ENCODE peak calls at places on chromosomes 16 and 17, in five cellular contexts. N, A, K, I and Z are unnamed samples. For H3K36me3, the result is how much of the 10 kb centered on the place peaks cover.

GRCh38 chr17:34242976-34243731 is 11.9 kb upstream of the CCL2 start:
- DNase-seq in N (no peak), K (no peak), I (no peak), A (no peak), Z (no peak)

GRCh38 chr17:1252203-1252608 is 18.0 kb upstream of the BHLHA9 start:
- DNase-seq in K (no peak), A (no peak), I (no peak), N (peak), Z (peak)

GRCh38 chr16:64131423-64131822 is 990.4 kb downstream of the CDH11 start:
- DNase-seq in K (no peak), A (no peak), I (no peak), N (no peak), Z (no peak)

GRCh38 chr17:20919990-20920812 is 122.6 kb downstream of the USP22 start:
- DNase-seq in K (no peak), I (no peak), A (no peak), N (peak), Z (no peak)

GRCh38 chr17:7017827-7018200 is 5.0 kb upstream of the BCL6B start:
- DNase-seq in K (no peak), N (no peak), I (no peak), A (no peak), Z (no peak)

GRCh38 chr17:55649935-55650597 is 72.6 kb downstream of the TMEM100 start:
- DNase-seq in N (no peak), K (no peak), A (no peak), I (no peak), Z (no peak)

GRCh38 chr17:60559995-60560859 is 34.2 kb upstream of the APPBP2 start:
- DNase-seq in K (no peak), N (no peak), I (no peak), A (no peak), Z (no peak)

GRCh38 chr16:56513972-56514371 is 5.9 kb downstream of the BBS2 start:
- DNase-seq in N (peak), I (peak), A (peak), K (peak), Z (peak)

GRCh38 chr16:70018254-70018653 is 67.1 kb downstream of the CLEC18A start:
- DNase-seq in N (peak), K (no peak), A (peak), I (peak), Z (peak)

GRCh38 chr16:23914935-23915549 is 79.3 kb downstream of the PRKCB start:
- DNase-seq in K (no peak), I (no peak), N (no peak), A (no peak), Z (no peak)

GRCh38 chr16:80107900-80108299 is 432.9 kb upstream of the DYNLRB2 start:
- DNase-seq in N (no peak), K (no peak), I (no peak), A (no peak), Z (peak)

GRCh38 chr16:80100186-80100585 is 440.6 kb upstream of the DYNLRB2 start:
- DNase-seq in K (no peak), I (no peak), A (no peak), N (no peak), Z (no peak)

GRCh38 chr16:80100846-80101451 is 439.8 kb upstream of the DYNLRB2 start:
- DNase-seq in A (no peak), K (no peak), N (no peak), I (no peak), Z (no peak)

GRCh38 chr16:80103463-80103862 is 437.3 kb upstream of the DYNLRB2 start:
- DNase-seq in N (no peak), A (no peak), I (no peak), K (no peak), Z (no peak)

DNA sequence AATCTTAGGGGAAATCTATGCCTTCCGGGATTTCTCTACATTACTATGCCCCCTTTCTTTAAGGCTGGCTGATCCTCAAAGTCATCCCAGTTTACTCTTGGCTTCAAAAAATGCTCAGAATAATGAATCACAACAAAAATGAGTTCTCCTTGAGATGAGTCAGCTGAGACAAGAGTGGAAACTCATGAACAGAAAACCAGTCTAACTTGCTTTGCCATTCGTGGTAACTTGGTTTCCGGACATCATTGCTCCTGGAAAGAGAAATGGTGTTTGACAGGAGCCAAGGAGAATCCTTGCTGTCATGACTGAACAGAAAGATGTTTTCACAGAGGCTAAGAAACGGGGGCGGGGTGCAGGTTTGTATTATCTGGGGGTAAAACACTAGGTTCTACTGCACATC is 435.6 kb upstream of the DYNLRB2 start:
- DNase-seq in A (no peak), K (no peak), I (no peak), N (no peak), Z (no peak)
- H3K4me3 ChIP-seq in A (no peak), K (no peak), I (no peak), N (no peak), Z (no peak)

DNA sequence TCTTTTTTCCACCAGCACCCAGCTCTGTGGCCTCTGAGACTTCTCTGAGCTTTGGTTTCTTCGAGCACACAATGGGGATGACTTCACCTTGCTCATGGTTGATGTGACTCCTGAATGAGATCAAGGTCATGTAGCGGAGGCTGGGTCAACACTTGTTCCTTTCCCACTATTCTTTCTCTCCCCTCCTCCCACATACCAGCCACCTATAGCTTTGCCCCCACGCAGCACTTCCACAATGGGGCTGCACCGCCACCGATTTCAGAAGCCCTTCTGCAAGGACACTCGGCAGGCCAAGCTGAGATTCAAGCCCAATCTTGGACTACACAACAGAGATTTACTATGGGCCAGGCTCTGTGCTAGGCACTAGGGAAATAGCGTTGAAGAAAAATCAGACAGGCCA is 14.4 kb downstream of the TRIM25 start:
- DNase-seq in N (no peak), K (no peak), I (no peak), A (no peak), Z (no peak)
- H3K36me3 ChIP-seq in N (under half), K (under half), I (half or more), A (half or more), Z (half or more)

GRCh38 chr17:82664276-82664575 is 16.0 kb upstream of the WDR45B start:
- DNase-seq in A (no peak), N (no peak), I (no peak), K (no peak), Z (no peak)

GRCh38 chr17:82665891-82666290 is 17.6 kb upstream of the WDR45B start:
- DNase-seq in A (no peak), N (no peak), I (no peak), K (no peak), Z (no peak)

GRCh38 chr17:82665226-82665625 is 17.0 kb upstream of the WDR45B start:
- DNase-seq in K (no peak), N (no peak), A (no peak), I (no peak), Z (no peak)

GRCh38 chr17:82663381-82664275 is 15.4 kb upstream of the WDR45B start:
- DNase-seq in K (no peak), N (no peak), A (no peak), I (no peak), Z (no peak)

GRCh38 chr17:82664701-82665182 is 16.5 kb upstream of the WDR45B start:
- DNase-seq in I (no peak), N (no peak), K (no peak), A (no peak), Z (no peak)
- H3K4me3 ChIP-seq in I (no peak), N (no peak), K (no peak), A (no peak), Z (no peak)

DNA sequence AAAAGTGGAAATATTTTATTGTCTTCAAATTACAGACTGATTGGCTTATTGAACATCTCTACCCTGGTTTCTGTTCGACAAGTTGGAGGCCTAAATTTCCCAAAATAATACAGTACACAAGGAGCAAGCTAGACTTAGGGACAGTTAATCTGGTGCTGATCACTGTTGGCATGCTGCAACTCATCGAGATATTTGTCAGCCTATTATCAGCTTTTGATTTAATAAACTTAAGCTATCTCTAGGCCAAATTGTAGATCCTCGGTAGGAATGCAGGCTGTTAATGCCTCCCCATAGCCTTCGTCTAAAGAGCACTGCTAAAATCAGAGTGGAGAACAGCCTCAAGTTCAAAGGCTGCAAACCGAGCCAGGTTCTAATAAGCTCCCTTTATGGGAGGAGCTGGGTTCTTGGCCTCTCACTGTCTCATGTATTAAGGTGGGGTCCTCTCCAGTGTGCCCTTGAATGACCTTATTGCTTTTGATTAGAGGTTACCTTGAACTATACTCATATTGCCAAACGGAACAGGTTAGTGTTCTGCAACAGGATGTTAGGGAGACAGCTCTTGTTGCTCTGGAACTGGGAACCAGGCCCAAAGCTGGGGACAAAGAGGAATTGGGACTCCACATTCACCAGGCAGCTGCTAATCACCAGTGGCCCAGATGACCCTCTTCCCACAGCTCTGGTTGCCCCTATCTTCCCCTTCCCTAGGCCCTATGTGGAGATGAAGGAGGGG is 69.5 kb upstream of the NOL11 start:
- DNase-seq in N (no peak), I (no peak), K (no peak), A (no peak), Z (no peak)
- H3K36me3 ChIP-seq in N (under half), I (under half), K (under half), A (under half), Z (under half)

GRCh38 chr16:48555597-48555996 is 54.4 kb downstream of the N4BP1 start:
- DNase-seq in N (no peak), K (no peak), I (no peak), A (no peak), Z (no peak)

GRCh38 chr16:48558269-48558915 is 51.6 kb downstream of the N4BP1 start:
- DNase-seq in A (peak), K (no peak), I (no peak), N (peak), Z (no peak)

GRCh38 chr16:48556913-48557351 is 53.0 kb downstream of the N4BP1 start:
- DNase-seq in N (peak), A (no peak), I (no peak), K (no peak), Z (peak)

GRCh38 chr16:48559462-48560211 is 50.3 kb downstream of the N4BP1 start:
- DNase-seq in N (no peak), A (no peak), I (no peak), K (no peak), Z (no peak)

GRCh38 chr16:48556210-48556912 is 53.6 kb downstream of the N4BP1 start:
- DNase-seq in A (no peak), N (no peak), I (no peak), K (no peak), Z (no peak)
- H3K4me3 ChIP-seq in A (no peak), N (no peak), I (no peak), K (no peak), Z (no peak)

DNA sequence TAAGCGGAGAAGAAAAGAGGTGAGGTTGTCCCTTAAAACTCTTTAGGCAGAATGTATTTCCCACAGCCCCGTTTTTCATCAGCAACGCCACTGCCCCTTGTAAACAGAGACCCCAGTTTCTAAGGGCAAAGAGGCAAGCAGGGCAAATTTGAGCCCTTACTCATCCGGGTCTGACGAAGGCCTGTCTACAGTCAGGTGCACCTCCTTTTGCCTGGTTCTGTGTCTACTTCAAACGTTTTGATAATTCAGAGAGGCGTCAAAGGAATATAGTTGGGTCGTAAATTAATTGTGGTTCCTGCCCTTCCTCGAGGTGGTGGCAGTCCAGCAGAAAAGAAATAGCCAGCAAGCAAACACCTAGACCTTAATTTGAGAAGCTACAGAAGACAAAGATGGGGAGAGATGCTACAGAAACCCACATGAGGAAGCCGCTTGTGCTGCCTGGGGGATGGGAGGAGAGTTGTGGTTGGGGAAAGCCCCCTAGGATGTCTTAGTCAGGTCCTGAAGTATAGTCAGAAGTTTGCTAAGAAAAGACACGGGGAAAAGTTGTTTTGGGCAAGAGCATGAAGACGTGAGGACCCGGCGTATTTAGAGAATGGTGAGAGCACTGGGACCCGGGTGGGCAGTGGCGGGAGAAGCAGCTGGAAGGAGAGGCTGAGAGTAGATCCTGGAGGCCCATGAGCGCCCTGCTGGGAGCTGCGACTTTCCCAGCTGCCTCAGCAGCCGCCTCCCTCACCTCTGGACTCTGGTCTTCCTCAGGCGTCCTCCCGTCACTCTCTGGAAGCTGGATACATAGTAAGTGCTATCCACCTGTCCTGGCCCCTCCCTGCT is 2.4 kb downstream of the FBRS start:
- DNase-seq in A (peak), I (peak), N (no peak), K (no peak), Z (no peak)
- H3K36me3 ChIP-seq in A (under half), I (under half), N (under half), K (under half), Z (half or more)

DNA sequence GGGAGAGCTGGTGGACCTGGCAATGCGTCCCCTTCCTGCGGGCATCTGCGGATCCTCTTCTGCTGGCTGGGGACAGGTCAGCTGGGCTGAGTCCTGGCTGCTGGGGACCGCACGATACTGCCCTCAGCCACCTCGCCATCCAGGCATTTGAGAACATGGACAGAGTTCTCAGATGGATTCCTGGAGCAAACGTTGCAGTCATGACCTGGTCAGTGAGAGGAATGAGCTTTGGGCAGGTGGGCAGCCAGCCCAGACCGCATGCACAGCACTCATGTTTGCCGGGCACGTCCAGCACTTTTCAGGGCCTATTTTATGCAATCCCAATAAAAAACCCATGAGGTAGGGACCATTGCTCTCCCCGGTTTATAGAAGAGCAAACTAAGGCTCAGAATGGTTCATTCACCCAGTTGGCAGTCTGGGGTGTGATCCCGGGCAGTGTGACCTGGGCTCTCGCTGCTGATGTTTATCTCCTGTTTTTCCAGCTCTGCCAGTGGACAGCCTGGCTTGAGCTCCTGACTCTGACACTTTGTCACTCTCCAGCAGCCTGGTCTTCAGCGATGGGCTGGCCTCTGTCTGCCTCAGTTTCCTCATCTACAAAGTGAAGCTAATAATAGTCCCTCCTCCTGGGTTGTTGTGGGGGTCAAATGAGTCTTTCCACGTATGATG is 294.7 kb downstream of the IRF8 start:
- DNase-seq in A (no peak), N (no peak), K (no peak), I (no peak), Z (no peak)
- H3K4me3 ChIP-seq in A (no peak), N (no peak), K (no peak), I (no peak), Z (no peak)

GRCh38 chr17:8630227-8630801 is at the start of gene MYH10:
- DNase-seq in K (no peak), N (no peak), I (peak), A (peak), Z (no peak)

GRCh38 chr17:8629371-8630226 is 926 bp downstream of the MYH10 start:
- DNase-seq in N (peak), A (no peak), K (no peak), I (peak), Z (peak)

GRCh38 chr17:8631554-8631877 is 991 bp upstream of the MYH10 start:
- DNase-seq in K (no peak), A (no peak), I (no peak), N (peak), Z (no peak)

GRCh38 chr17:8630802-8631553 is 453 bp upstream of the MYH10 start:
- DNase-seq in A (peak), K (peak), N (peak), I (peak), Z (peak)

GRCh38 chr17:8632087-8632486 is 1.6 kb upstream of the MYH10 start:
- DNase-seq in N (no peak), A (no peak), I (no peak), K (no peak), Z (no peak)
- H3K36me3 ChIP-seq in N (under half), A (under half), I (under half), K (under half), Z (under half)

DNA sequence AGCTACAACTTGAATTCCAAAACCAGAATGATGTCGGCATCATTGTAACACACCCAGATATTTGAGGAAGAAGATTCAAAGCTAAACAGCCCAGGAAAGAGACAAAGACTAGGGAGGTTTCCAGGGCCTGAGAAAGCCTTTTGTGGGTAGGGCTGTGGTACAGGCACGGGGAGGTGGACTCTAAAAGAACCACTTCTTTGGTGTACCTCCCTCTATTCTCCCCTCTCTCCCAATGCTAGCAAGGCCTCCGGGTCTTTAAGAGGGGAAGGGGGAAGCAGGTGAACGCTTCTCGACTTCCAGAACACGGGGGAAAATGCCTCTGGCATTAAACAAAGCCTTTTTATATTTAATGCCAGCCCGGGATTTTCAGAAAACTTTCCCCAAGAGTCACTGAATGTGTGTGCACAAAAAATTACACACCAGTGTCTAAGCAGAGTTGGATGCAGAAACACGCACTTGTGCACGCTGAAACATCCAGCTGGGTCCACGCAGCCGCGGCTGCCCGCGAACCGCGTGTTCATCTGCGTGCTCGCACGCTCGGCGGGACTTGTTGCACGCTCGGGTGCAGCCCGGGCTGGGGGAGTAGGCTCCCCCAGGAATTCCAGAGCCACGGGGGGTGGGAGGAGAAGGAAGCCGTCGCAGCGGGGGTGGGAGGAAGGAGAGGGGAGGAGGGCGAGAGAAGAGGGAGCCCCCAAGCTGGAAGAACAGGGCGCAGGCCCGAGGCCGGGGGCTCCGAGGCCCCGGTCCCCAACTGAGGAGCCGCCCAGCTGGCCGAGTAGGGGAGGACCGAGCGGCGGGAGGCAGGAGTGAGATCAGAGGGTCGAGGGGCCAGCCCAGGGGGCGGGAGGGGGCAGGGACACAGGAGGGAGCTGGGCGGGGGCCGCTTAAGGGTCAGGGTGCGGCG is 20.2 kb upstream of the ZNF423 start:
- DNase-seq in N (no peak), I (no peak), K (no peak), A (no peak), Z (no peak)
- H3K4me3 ChIP-seq in N (no peak), I (no peak), K (no peak), A (no peak), Z (no peak)